ENCODE peak calls at places on chromosomes 4 and X, in four cellular contexts. F is A549, B is HepG2, W is K562. A is an unnamed sample.

GRCh38 chrX:9788908-9789307 is 2.7 kb downstream of the SHROOM2 start:
- DNase-seq in F (peak), B (peak), W (no peak), A (peak)

GRCh38 chr4:67983333-67983732 is 20.0 kb upstream of the TMPRSS11A start:
- DNase-seq in F (no peak), B (no peak), W (no peak), A (no peak)

GRCh38 chr4:75924309-75924708 is 16.5 kb downstream of the NAAA start:
- DNase-seq in F (no peak), B (no peak), W (no peak), A (no peak)

GRCh38 chrX:148995661-148996060 is 495.2 kb downstream of the AFF2 start:
- DNase-seq in F (no peak), B (no peak), W (no peak), A (no peak)

GRCh38 chrX:124726881-124727280 is 380.5 kb downstream of the SH2D1A start:
- DNase-seq in F (no peak), B (no peak), W (no peak), A (no peak)

GRCh38 chr4:44479731-44480130 is 31.1 kb upstream of the KCTD8 start:
- DNase-seq in F (no peak), B (no peak), W (no peak), A (no peak)

GRCh38 chr4:141810702-141811365 is 174.5 kb downstream of the IL15 start:
- DNase-seq in F (peak), B (no peak), W (no peak), A (no peak)

GRCh38 chr4:13088726-13089658 is 395.1 kb downstream of the RAB28 start:
- DNase-seq in F (no peak), B (no peak), W (no peak), A (no peak)

GRCh38 chr4:84698962-84699671 is 116.2 kb downstream of the CDS1 start:
- DNase-seq in F (no peak), B (no peak), W (no peak), A (no peak)

GRCh38 chr4:146311238-146311970 is 97.1 kb downstream of the REELD1 start:
- DNase-seq in F (no peak), B (no peak), W (no peak), A (no peak)

GRCh38 chr4:188015025-188015778 is 19.6 kb downstream of the ZFP42 start:
- DNase-seq in F (peak), B (no peak), W (no peak), A (no peak)

GRCh38 chr4:133045288-133045687 is 103.8 kb upstream of the PCDH10 start:
- DNase-seq in F (no peak), B (no peak), W (no peak), A (no peak)

GRCh38 chr4:121252224-121252806 is 88.2 kb upstream of the TNIP3 start:
- DNase-seq in F (peak), B (peak), W (peak), A (peak)

GRCh38 chrX:11908371-11908770 is 150.3 kb downstream of the MSL3 start:
- DNase-seq in F (peak), B (peak), W (peak), A (no peak)

GRCh38 chr4:146567396-146567795 is 45.7 kb upstream of the SLC10A7 start:
- DNase-seq in F (peak), B (no peak), W (no peak), A (no peak)

GRCh38 chrX:42602136-42602535 is 175.8 kb downstream of the PPP1R2C start:
- DNase-seq in F (no peak), B (no peak), W (no peak), A (no peak)

GRCh38 chr4:170697045-170697444 is 607.3 kb upstream of the AADAT start:
- DNase-seq in F (no peak), B (no peak), W (no peak), A (no peak)

GRCh38 chr4:119730644-119730995 is 102.0 kb upstream of the PDE5A start:
- DNase-seq in F (no peak), B (no peak), W (no peak), A (peak)

GRCh38 chrX:68693481-68694410 is 46.3 kb downstream of the STARD8 start:
- DNase-seq in F (no peak), B (no peak), W (peak), A (peak)

GRCh38 chrX:72182924-72183323 is 1.4 kb downstream of the PIN4 start:
- DNase-seq in F (no peak), B (no peak), W (no peak), A (no peak)

GRCh38 chrX:130136497-130136896 is 26.2 kb upstream of the ELF4 start:
- DNase-seq in F (no peak), B (no peak), W (no peak), A (no peak)

GRCh38 chr4:8675383-8675782 is 82.8 kb downstream of the CPZ start:
- DNase-seq in F (peak), B (peak), W (peak), A (peak)

GRCh38 chrX:110557864-110558263 is 199.2 kb downstream of the RTL9 start:
- DNase-seq in F (no peak), B (no peak), W (no peak), A (no peak)

DNA sequence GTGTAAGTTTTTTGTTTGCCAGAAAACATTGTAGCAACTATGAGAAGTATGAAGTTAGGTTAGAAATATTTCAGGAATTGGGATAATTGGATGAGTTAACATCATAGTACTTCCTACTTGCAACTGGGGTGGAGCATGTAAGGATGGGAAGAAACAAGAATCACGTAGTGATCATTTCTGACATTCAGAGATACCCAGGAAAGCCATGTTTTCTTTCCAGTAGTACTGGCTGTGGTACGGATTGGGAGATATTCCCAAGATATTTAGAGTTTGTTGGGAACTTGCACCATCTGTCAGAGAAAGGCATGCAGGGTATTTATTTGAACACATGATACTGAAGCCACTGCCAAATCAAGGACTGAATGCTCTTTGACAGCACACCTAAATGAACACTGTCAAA is 87.6 kb upstream of the SLC4A4 start:
- DNase-seq in F (no peak), B (no peak), W (no peak), A (peak)
- TF ChIP-seq MAFK in F (no peak), B (no peak), W (no peak), A (no peak)

GRCh38 chrX:156004740-156005139 is 7.2 kb downstream of the IL9R start:
- DNase-seq in F (no peak), B (no peak), W (no peak), A (no peak)
- TF ChIP-seq MAZ in F (no peak), B (no peak), W (no peak), A (no peak)

GRCh38 chr4:138223191-138223910 is 18.8 kb downstream of the SLC7A11 start:
- DNase-seq in F (peak), B (no peak), W (no peak), A (no peak)
- H3K27ac ChIP-seq in F (peak), B (no peak), W (no peak), A (peak)

DNA sequence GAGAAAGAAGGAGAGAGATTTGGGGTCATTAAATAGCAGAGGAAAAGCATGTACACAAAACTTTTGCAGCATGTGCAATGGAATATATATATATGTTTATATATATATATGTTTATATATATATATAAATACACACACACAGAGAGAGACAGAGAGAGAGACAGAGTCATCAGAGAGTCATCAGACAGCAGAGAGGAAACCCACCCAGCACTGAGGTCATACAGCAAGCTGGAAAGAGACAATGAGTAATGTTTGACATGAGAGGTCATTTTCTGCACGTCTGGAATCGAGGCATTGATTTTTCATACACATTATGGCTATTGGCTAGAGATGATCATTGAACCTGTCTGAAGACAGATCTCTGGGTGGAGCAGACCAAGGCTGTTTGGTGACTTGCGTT is 48.9 kb upstream of the SHOX start:
- DNase-seq in F (peak), B (no peak), W (no peak), A (no peak)
- TF ChIP-seq MAFK in F (no peak), B (no peak), W (no peak), A (no peak)

GRCh38 chr4:66160606-66161005 is 490.3 kb upstream of the EPHA5 start:
- DNase-seq in F (no peak), B (no peak), W (no peak), A (no peak)

GRCh38 chr4:66169341-66169740 is 499.1 kb upstream of the EPHA5 start:
- DNase-seq in F (peak), B (peak), W (no peak), A (no peak)

GRCh38 chr4:66164869-66165268 is 494.6 kb upstream of the EPHA5 start:
- DNase-seq in F (no peak), B (no peak), W (no peak), A (no peak)
- TF ChIP-seq MAZ in F (no peak), B (no peak), W (no peak), A (no peak)

GRCh38 chrX:101203782-101204351 is 15.7 kb upstream of the DRP2 start:
- DNase-seq in F (no peak), B (no peak), W (no peak), A (peak)

GRCh38 chrX:101210630-101211029 is 9.0 kb upstream of the DRP2 start:
- DNase-seq in F (no peak), B (no peak), W (no peak), A (no peak)

GRCh38 chrX:101206471-101206870 is 13.1 kb upstream of the DRP2 start:
- DNase-seq in F (peak), B (peak), W (peak), A (peak)

DNA sequence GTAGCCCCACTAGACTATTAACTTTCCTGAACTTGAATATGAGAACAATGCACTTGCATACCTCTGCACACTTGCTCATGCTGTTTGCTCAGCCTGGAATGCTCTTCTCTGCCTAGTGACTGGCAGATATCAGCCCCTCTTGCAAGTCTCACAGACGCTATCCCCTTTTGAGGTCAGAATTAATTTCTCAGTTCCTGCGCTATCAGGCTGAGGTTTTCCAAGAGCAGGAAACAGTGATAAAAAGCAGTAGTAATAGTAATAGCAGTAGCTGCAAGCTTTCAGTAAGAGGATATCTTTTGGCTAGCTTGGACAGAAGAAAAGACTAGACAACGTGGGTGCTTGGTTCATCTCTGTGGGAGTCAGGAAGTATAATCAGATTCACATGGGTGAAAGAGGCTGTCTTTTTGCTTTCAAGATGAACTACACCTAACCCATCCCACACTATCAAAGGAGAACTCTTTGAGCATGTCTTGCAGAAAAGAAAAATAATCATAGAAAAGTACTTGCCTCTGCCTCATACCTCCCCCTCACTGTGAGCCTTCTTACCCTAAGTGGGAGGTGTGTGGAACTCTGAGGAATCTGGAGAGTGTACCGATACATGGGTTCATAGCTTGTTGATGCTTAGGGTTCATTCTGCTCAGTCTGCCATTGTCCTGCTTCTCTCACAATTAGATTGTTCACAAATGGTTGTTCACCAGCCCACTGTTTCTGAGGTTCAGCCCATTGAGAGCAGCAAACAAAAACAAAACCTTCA is 11.3 kb upstream of the DRP2 start:
- DNase-seq in F (peak), B (peak), W (no peak), A (peak)
- H3K27ac ChIP-seq in F (no peak), B (no peak), W (no peak), A (no peak)

DNA sequence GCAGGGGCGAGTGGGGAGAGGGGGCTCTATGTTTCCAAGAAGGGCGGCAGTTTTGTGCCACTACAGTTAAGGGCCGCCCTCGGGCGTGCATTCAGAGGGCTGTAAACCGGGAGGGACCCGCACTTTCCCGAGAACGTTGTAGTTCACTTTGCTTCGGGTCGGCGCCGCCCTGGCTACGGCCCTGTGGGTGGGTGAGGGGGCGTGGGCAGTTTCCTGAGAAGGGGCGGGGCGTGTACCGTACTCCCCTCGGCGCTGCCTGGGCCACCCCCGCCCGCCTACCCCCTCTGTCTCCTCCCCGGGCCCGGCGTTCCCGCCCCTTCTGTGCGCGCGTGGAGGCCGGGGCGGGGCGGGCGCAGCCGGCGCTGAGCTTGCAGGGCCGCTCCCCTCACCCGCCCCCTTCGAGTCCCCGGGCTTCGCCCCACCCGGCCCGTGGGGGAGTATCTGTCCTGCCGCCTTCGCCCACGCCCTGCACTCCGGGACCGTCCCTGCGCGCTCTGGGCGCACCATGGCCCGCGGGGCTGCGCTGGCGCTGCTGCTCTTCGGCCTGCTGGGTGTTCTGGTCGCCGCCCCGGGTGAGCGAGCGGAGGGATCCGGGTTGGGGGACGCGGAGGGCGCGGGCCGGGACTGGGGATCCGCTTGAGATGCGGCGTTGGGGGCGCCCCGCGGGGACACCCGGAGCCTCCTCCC is at the start of gene CD99:
- DNase-seq in F (peak), B (peak), W (peak), A (peak)
- TF ChIP-seq MAFK in F (no peak), B (no peak), W (no peak), A (no peak)

GRCh38 chr4:32340591-32340990 is 1620.4 kb downstream of the PCDH7 start:
- DNase-seq in F (no peak), B (no peak), W (no peak), A (no peak)
- TF ChIP-seq MAZ in F (no peak), B (no peak), W (no peak), A (no peak)

DNA sequence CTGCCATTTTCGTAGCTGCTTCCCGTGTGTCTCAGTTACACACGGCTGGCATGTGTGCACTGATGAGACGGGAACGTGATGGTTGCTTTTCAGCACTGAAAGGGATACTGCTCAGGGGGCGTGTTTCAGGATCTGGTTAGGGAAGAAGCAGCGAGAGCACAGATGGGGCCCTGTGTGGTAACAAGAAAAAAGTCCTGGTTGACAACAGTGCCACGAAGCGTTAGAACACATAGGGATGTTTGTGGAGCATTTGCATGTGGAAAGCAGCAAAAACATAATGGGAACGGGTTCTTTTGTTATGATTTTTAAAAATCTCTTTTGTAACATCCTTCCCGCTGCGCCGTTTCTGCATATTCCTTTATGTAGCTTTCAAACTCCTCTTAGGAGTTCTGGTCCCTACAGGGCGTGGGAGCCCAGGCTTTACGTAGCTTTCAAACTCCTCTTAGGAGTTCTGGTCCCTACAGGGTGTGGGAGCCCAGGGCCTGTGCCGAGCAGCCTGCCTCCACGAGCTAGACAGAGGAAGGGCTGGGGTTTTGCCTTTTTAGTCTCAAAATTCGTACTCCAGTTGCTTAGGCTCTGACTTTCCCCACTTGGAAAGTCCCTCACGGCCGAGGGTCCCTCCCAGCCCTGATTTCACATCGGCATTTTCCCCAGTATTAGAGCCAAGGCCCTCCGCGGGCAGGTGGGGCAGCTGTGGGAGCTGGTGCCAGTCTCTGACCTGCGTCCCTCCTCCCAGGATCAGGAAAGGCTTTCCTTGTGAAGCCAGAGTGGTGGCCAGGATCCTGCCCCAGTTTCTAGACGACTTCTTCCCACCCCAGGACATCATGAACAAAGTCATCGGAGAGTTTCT is 11.0 kb upstream of the MSANTD1 start:
- DNase-seq in F (no peak), B (no peak), W (no peak), A (no peak)
- H3K27ac ChIP-seq in F (no peak), B (no peak), W (no peak), A (no peak)

GRCh38 chr4:124913237-124913636 is 200.7 kb upstream of the ANKRD50 start:
- DNase-seq in F (no peak), B (no peak), W (no peak), A (no peak)

GRCh38 chr4:124904723-124905390 is 192.3 kb upstream of the ANKRD50 start:
- DNase-seq in F (no peak), B (no peak), W (no peak), A (no peak)

GRCh38 chr4:124903995-124904722 is 191.6 kb upstream of the ANKRD50 start:
- DNase-seq in F (peak), B (no peak), W (no peak), A (peak)

GRCh38 chr4:124910327-124910726 is 197.8 kb upstream of the ANKRD50 start:
- DNase-seq in F (no peak), B (no peak), W (no peak), A (no peak)

GRCh38 chr4:124907881-124908280 is 195.3 kb upstream of the ANKRD50 start:
- DNase-seq in F (no peak), B (no peak), W (no peak), A (peak)
- TF ChIP-seq MAFK in F (no peak), B (no peak), W (no peak), A (no peak)

A was measured in IMR-90.